ENCODE peak calls at places on chromosomes 5 and 9, in five cellular contexts. One of them, this sample, is unnamed.

GRCh38 chr9:83715221-83715620 is 7.5 kb upstream of the UBQLN1 start:
- DNase-seq in heart left ventricle: no peak
- DNase-seq in suprapubic skin: no peak
- DNase-seq in sigmoid colon: no peak
- DNase-seq in breast epithelium: no peak
- DNase-seq in this sample: no peak

GRCh38 chr5:68305223-68305865 is 89.8 kb downstream of the PIK3R1 start:
- DNase-seq in heart left ventricle: no peak
- DNase-seq in suprapubic skin: no peak
- DNase-seq in sigmoid colon: no peak
- DNase-seq in breast epithelium: peak
- DNase-seq in this sample: no peak

GRCh38 chr9:133147412-133148271 is 16.1 kb downstream of the GBGT1 start:
- DNase-seq in heart left ventricle: peak
- DNase-seq in suprapubic skin: peak
- DNase-seq in sigmoid colon: peak
- DNase-seq in breast epithelium: peak
- DNase-seq in this sample: peak

GRCh38 chr5:117621921-117622320 is 1047.3 kb upstream of the SEMA6A start:
- DNase-seq in heart left ventricle: no peak
- DNase-seq in suprapubic skin: no peak
- DNase-seq in sigmoid colon: no peak
- DNase-seq in breast epithelium: no peak
- DNase-seq in this sample: no peak

GRCh38 chr5:40389591-40389990 is 290.1 kb upstream of the PTGER4 start:
- DNase-seq in heart left ventricle: no peak
- DNase-seq in suprapubic skin: no peak
- DNase-seq in sigmoid colon: no peak
- DNase-seq in breast epithelium: no peak
- DNase-seq in this sample: no peak

GRCh38 chr5:59005934-59006701 is 423.2 kb downstream of the RAB3C start:
- DNase-seq in heart left ventricle: no peak
- DNase-seq in suprapubic skin: no peak
- DNase-seq in sigmoid colon: no peak
- DNase-seq in breast epithelium: no peak
- DNase-seq in this sample: no peak

GRCh38 chr5:143456952-143457547 is 53.6 kb upstream of the NR3C1 start:
- DNase-seq in heart left ventricle: no peak
- DNase-seq in suprapubic skin: no peak
- DNase-seq in sigmoid colon: no peak
- DNase-seq in breast epithelium: no peak
- DNase-seq in this sample: no peak

GRCh38 chr9:110058304-110058953 is 149.5 kb downstream of the C9orf152 start:
- DNase-seq in heart left ventricle: no peak
- DNase-seq in suprapubic skin: no peak
- DNase-seq in sigmoid colon: no peak
- DNase-seq in breast epithelium: no peak
- DNase-seq in this sample: no peak

GRCh38 chr5:158911693-158912363 is 187.9 kb downstream of the EBF1 start:
- DNase-seq in heart left ventricle: no peak
- DNase-seq in suprapubic skin: no peak
- DNase-seq in sigmoid colon: no peak
- DNase-seq in breast epithelium: no peak
- DNase-seq in this sample: no peak

GRCh38 chr9:137540536-137540935 is 9.7 kb downstream of the PNPLA7 start:
- DNase-seq in heart left ventricle: no peak
- DNase-seq in suprapubic skin: no peak
- DNase-seq in sigmoid colon: no peak
- DNase-seq in breast epithelium: no peak
- DNase-seq in this sample: no peak

GRCh38 chr9:6006968-6007769 is 8.3 kb downstream of the RANBP6 start:
- DNase-seq in heart left ventricle: peak
- DNase-seq in suprapubic skin: peak
- DNase-seq in sigmoid colon: peak
- DNase-seq in breast epithelium: peak
- DNase-seq in this sample: peak

GRCh38 chr9:124306098-124306735 is 48.5 kb downstream of the NEK6 start:
- DNase-seq in heart left ventricle: no peak
- DNase-seq in suprapubic skin: no peak
- DNase-seq in sigmoid colon: no peak
- DNase-seq in breast epithelium: no peak
- DNase-seq in this sample: no peak

GRCh38 chr9:131608469-131609115 is 63.3 kb downstream of the PRRT1B start:
- DNase-seq in heart left ventricle: peak
- DNase-seq in suprapubic skin: no peak
- DNase-seq in sigmoid colon: peak
- DNase-seq in breast epithelium: peak
- DNase-seq in this sample: peak

GRCh38 chr9:652896-653295 is 188.6 kb upstream of the DMRT1 start:
- DNase-seq in heart left ventricle: peak
- DNase-seq in suprapubic skin: no peak
- DNase-seq in sigmoid colon: peak
- DNase-seq in breast epithelium: no peak
- DNase-seq in this sample: no peak

GRCh38 chr9:105389789-105390188 is 58.0 kb upstream of the FSD1L start:
- DNase-seq in heart left ventricle: no peak
- DNase-seq in suprapubic skin: no peak
- DNase-seq in sigmoid colon: no peak
- DNase-seq in breast epithelium: no peak
- DNase-seq in this sample: no peak

GRCh38 chr9:32596936-32597335 is 24.0 kb upstream of the NDUFB6 start:
- DNase-seq in heart left ventricle: no peak
- DNase-seq in suprapubic skin: no peak
- DNase-seq in sigmoid colon: no peak
- DNase-seq in breast epithelium: no peak
- DNase-seq in this sample: no peak

GRCh38 chr9:130185494-130186005 is 13.3 kb downstream of the NCS1 start:
- DNase-seq in heart left ventricle: no peak
- DNase-seq in suprapubic skin: no peak
- DNase-seq in sigmoid colon: no peak
- DNase-seq in breast epithelium: no peak
- DNase-seq in this sample: no peak

GRCh38 chr9:130188860-130189481 is 16.8 kb downstream of the NCS1 start:
- DNase-seq in heart left ventricle: no peak
- DNase-seq in suprapubic skin: no peak
- DNase-seq in sigmoid colon: no peak
- DNase-seq in breast epithelium: no peak
- DNase-seq in this sample: no peak

GRCh38 chr9:130187523-130187846 is 15.3 kb downstream of the NCS1 start:
- DNase-seq in heart left ventricle: no peak
- DNase-seq in suprapubic skin: peak
- DNase-seq in sigmoid colon: no peak
- DNase-seq in breast epithelium: no peak
- DNase-seq in this sample: no peak

GRCh38 chr9:130186051-130186450 is 13.8 kb downstream of the NCS1 start:
- DNase-seq in heart left ventricle: no peak
- DNase-seq in suprapubic skin: no peak
- DNase-seq in sigmoid colon: peak
- DNase-seq in breast epithelium: no peak
- DNase-seq in this sample: no peak

GRCh38 chr9:130186839-130187522 is 14.8 kb downstream of the NCS1 start:
- DNase-seq in heart left ventricle: no peak
- DNase-seq in suprapubic skin: no peak
- DNase-seq in sigmoid colon: peak
- DNase-seq in breast epithelium: peak
- DNase-seq in this sample: no peak
- TF ChIP-seq POLR2A in heart left ventricle: no peak
- TF ChIP-seq POLR2A in suprapubic skin: no peak
- TF ChIP-seq POLR2A in sigmoid colon: peak
- TF ChIP-seq POLR2A in breast epithelium: no peak
- TF ChIP-seq POLR2A in this sample: no peak

GRCh38 chr5:88686077-88686541 is 196.9 kb downstream of the MEF2C start:
- DNase-seq in heart left ventricle: no peak
- DNase-seq in suprapubic skin: no peak
- DNase-seq in sigmoid colon: no peak
- DNase-seq in breast epithelium: no peak
- DNase-seq in this sample: no peak

GRCh38 chr5:88684136-88684500 is 198.9 kb downstream of the MEF2C start:
- DNase-seq in heart left ventricle: no peak
- DNase-seq in suprapubic skin: no peak
- DNase-seq in sigmoid colon: no peak
- DNase-seq in breast epithelium: no peak
- DNase-seq in this sample: no peak

GRCh38 chr5:88682797-88683496 is 200.0 kb downstream of the MEF2C start:
- DNase-seq in heart left ventricle: no peak
- DNase-seq in suprapubic skin: no peak
- DNase-seq in sigmoid colon: no peak
- DNase-seq in breast epithelium: no peak
- DNase-seq in this sample: no peak

GRCh38 chr5:88681402-88681801 is 201.6 kb downstream of the MEF2C start:
- DNase-seq in heart left ventricle: no peak
- DNase-seq in suprapubic skin: no peak
- DNase-seq in sigmoid colon: no peak
- DNase-seq in breast epithelium: no peak
- DNase-seq in this sample: no peak

DNA sequence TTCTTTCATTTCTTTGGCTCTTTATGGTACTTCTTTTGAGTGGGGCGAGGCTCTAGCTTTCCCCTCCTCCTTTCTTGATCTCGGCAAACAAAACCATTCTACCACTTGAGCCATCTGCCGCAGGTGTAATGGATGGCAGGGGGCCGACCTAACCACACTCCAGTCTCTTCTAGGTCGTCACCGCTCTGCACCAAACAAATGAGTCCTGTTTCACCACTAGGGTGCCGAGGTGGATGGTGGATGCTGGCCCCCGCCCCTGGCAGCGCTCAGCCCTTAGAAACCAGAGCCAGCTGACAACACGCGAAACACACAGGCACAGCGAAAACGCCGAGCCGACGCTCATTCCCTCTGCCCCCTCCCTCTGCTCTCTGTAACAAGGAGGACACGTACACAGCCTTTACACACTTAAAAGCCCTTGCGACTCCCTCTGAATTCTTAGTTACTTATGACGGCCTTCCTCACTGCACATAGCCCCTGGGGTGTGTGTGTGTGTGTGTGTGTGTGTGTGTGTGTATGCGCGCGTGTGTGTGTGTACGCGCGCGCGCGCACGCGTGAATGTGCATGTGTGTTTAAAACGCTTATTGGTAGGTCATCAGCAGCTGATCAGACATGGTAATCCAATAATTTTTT is 199.4 kb downstream of the MEF2C start:
- DNase-seq in heart left ventricle: no peak
- DNase-seq in suprapubic skin: no peak
- DNase-seq in sigmoid colon: no peak
- DNase-seq in breast epithelium: no peak
- DNase-seq in this sample: no peak
- TF ChIP-seq CTCF in heart left ventricle: no peak
- TF ChIP-seq CTCF in suprapubic skin: no peak
- TF ChIP-seq CTCF in sigmoid colon: no peak
- TF ChIP-seq CTCF in breast epithelium: no peak
- TF ChIP-seq CTCF in this sample: no peak

GRCh38 chr9:36051317-36051716 is 14.6 kb downstream of the RECK start:
- DNase-seq in heart left ventricle: no peak
- DNase-seq in suprapubic skin: no peak
- DNase-seq in sigmoid colon: no peak
- DNase-seq in breast epithelium: no peak
- DNase-seq in this sample: no peak

GRCh38 chr9:36049408-36049807 is 12.7 kb downstream of the RECK start:
- DNase-seq in heart left ventricle: no peak
- DNase-seq in suprapubic skin: no peak
- DNase-seq in sigmoid colon: no peak
- DNase-seq in breast epithelium: no peak
- DNase-seq in this sample: no peak

GRCh38 chr9:36050472-36050871 is 13.8 kb downstream of the RECK start:
- DNase-seq in heart left ventricle: no peak
- DNase-seq in suprapubic skin: no peak
- DNase-seq in sigmoid colon: no peak
- DNase-seq in breast epithelium: no peak
- DNase-seq in this sample: no peak

GRCh38 chr9:36045610-36046009 is 8.9 kb downstream of the RECK start:
- DNase-seq in heart left ventricle: no peak
- DNase-seq in suprapubic skin: no peak
- DNase-seq in sigmoid colon: no peak
- DNase-seq in breast epithelium: no peak
- DNase-seq in this sample: no peak

DNA sequence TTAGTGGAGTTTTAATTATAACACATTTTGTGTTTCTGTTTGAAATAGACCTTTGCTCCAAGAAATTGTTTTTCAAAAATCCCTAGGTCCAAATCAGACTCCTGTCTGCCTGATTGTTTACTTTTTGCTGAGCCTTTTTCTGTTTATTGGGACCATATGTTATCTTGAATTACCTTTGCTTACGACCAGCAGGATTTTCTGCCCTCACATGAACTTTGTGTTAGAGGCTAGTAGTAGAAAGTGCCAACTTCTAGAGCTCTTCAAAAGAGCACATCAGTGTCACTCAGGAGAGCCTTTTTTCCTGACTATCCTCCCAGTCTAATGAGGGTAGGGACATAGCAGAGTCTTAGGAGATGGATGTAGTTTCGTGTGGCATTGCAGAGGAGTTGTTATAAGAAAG is 10.2 kb downstream of the RECK start:
- DNase-seq in heart left ventricle: no peak
- DNase-seq in suprapubic skin: no peak
- DNase-seq in sigmoid colon: no peak
- DNase-seq in breast epithelium: no peak
- DNase-seq in this sample: no peak
- H3K4me3 ChIP-seq in heart left ventricle: no peak
- H3K4me3 ChIP-seq in suprapubic skin: no peak
- H3K4me3 ChIP-seq in sigmoid colon: no peak
- H3K4me3 ChIP-seq in breast epithelium: no peak
- H3K4me3 ChIP-seq in this sample: no peak

GRCh38 chr5:19790811-19791466 is 197.1 kb downstream of the CDH18 start:
- DNase-seq in heart left ventricle: no peak
- DNase-seq in suprapubic skin: no peak
- DNase-seq in sigmoid colon: no peak
- DNase-seq in breast epithelium: no peak
- DNase-seq in this sample: no peak

DNA sequence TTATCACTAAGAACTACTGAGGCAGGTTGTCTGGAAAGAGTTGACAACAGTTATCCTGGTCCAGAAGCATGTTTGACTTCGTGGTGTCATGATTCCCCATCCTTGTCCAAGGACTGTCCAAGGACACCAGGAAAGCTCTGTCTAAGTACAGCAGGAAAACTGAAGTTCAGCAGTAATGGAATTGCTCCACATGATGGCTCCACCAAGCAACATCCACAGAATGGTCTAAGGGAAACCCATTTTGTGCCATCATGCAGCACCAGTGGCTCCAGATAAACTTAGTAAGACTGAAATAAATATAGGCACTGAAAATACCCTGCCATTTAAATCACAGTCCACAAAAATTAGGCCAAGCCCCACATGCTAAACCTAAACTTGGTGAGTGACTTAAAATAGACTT is 192.8 kb downstream of the CDH18 start:
- DNase-seq in heart left ventricle: no peak
- DNase-seq in suprapubic skin: no peak
- DNase-seq in sigmoid colon: no peak
- DNase-seq in breast epithelium: no peak
- DNase-seq in this sample: no peak
- TF ChIP-seq POLR2A in heart left ventricle: no peak
- TF ChIP-seq POLR2A in suprapubic skin: no peak
- TF ChIP-seq POLR2A in sigmoid colon: no peak
- TF ChIP-seq POLR2A in breast epithelium: no peak
- TF ChIP-seq POLR2A in this sample: no peak

GRCh38 chr9:98536542-98537173 is 172.1 kb downstream of the GABBR2 start:
- DNase-seq in heart left ventricle: no peak
- DNase-seq in suprapubic skin: no peak
- DNase-seq in sigmoid colon: no peak
- DNase-seq in breast epithelium: no peak
- DNase-seq in this sample: no peak
- TF ChIP-seq CTCF in heart left ventricle: no peak
- TF ChIP-seq CTCF in suprapubic skin: no peak
- TF ChIP-seq CTCF in sigmoid colon: no peak
- TF ChIP-seq CTCF in breast epithelium: no peak
- TF ChIP-seq CTCF in this sample: no peak

GRCh38 chr5:95986937-95987520 is 25.4 kb upstream of the ELL2 start:
- DNase-seq in heart left ventricle: no peak
- DNase-seq in suprapubic skin: no peak
- DNase-seq in sigmoid colon: no peak
- DNase-seq in breast epithelium: no peak
- DNase-seq in this sample: no peak
- H3K4me3 ChIP-seq in heart left ventricle: no peak
- H3K4me3 ChIP-seq in suprapubic skin: no peak
- H3K4me3 ChIP-seq in sigmoid colon: no peak
- H3K4me3 ChIP-seq in breast epithelium: no peak
- H3K4me3 ChIP-seq in this sample: no peak

This sample was measured in lower leg skin.